ENCODE peak calls at places on chromosomes 16 and 17, in nine cellular contexts. N is suprapubic skin, Q is A549, S is astrocyte, V is stomach, H is uterus, O is PC-3, K is upper lobe of left lung, D is body of pancreas. Y is an unnamed sample. For H3K9me3, the result is how much of the 10 kb centered on the place peaks cover.

GRCh38 chr16:49058382-49058781 is 223.3 kb downstream of the CBLN1 start:
- DNase-seq in S (no peak), V (no peak), Q (no peak), N (no peak), D (no peak), H (no peak), K (no peak), O (no peak), Y (no peak)

GRCh38 chr16:2867987-2868789 is 10.2 kb upstream of the PRSS22 start:
- DNase-seq in O (peak), S (peak), Q (peak), H (peak), V (peak), K (peak), N (peak), D (peak), Y (peak)

GRCh38 chr17:1627219-1627986 is 1.2 kb downstream of the SLC43A2 start:
- DNase-seq in K (peak), O (no peak), N (no peak), D (no peak), S (no peak), V (no peak), Q (no peak), H (no peak), Y (no peak)

GRCh38 chr16:35152067-35152627 is 1692.7 kb downstream of the TP53TG3F start:
- DNase-seq in N (no peak), K (no peak), H (no peak), D (no peak), Q (no peak), V (no peak), O (no peak), S (no peak), Y (no peak)

GRCh38 chr17:77072670-77073069 is 68.1 kb upstream of the SEC14L1 start:
- DNase-seq in N (no peak), K (no peak), S (no peak), V (no peak), D (no peak), O (no peak), Q (no peak), H (no peak), Y (no peak)

GRCh38 chr16:55502801-55503366 is 6.0 kb upstream of the LPCAT2 start:
- DNase-seq in V (peak), N (peak), Q (no peak), O (peak), H (peak), S (peak), D (peak), K (peak), Y (peak)

GRCh38 chr17:72199256-72199655 is 78.4 kb downstream of the SOX9 start:
- DNase-seq in D (no peak), N (no peak), Q (no peak), H (no peak), S (no peak), V (no peak), O (no peak), K (no peak), Y (no peak)

GRCh38 chr16:47734987-47735594 is 274.0 kb downstream of the PHKB start:
- DNase-seq in V (peak), D (peak), Q (no peak), K (peak), O (peak), S (no peak), N (no peak), H (no peak), Y (no peak)

GRCh38 chr16:30002614-30003346 is 6.7 kb downstream of the INO80E start:
- DNase-seq in Q (no peak), D (no peak), N (no peak), K (no peak), V (no peak), H (no peak), O (no peak), S (no peak), Y (no peak)

GRCh38 chr16:8859913-8860881 is 8.6 kb downstream of the CARHSP1 start:
- DNase-seq in O (no peak), D (peak), V (peak), S (peak), H (peak), K (peak), Q (no peak), N (no peak), Y (no peak)

GRCh38 chr17:61209524-61209923 is 190.1 kb upstream of the TBX2 start:
- DNase-seq in H (no peak), N (no peak), V (no peak), D (no peak), S (peak), O (no peak), Q (no peak), K (no peak), Y (no peak)

GRCh38 chr17:29123111-29123510 is 57.1 kb downstream of the MYO18A start:
- DNase-seq in D (no peak), S (no peak), Q (no peak), O (no peak), V (no peak), N (no peak), K (no peak), H (no peak), Y (no peak)

GRCh38 chr16:46649571-46649970 is 28.4 kb upstream of the SHCBP1 start:
- DNase-seq in H (peak), O (no peak), D (peak), N (no peak), S (peak), K (no peak), Q (no peak), V (no peak), Y (no peak)

GRCh38 chr17:74924250-74924948 is at the start of gene OTOP2:
- DNase-seq in V (no peak), D (no peak), Q (no peak), O (no peak), N (no peak), H (no peak), S (no peak), K (peak), Y (no peak)

GRCh38 chr17:71548540-71549190 is 572.2 kb upstream of the SOX9 start:
- DNase-seq in V (no peak), S (peak), K (no peak), H (no peak), O (peak), D (no peak), Q (no peak), N (no peak), Y (no peak)

GRCh38 chr16:49453983-49454382 is 80.4 kb downstream of the C16orf78 start:
- DNase-seq in H (peak), N (peak), D (no peak), Q (no peak), O (no peak), S (no peak), K (no peak), V (no peak), Y (peak)

GRCh38 chr17:33200116-33200515 is 93.0 kb downstream of the ASIC2 start:
- DNase-seq in K (no peak), V (no peak), S (peak), H (peak), N (no peak), D (no peak), Q (no peak), O (peak), Y (no peak)

GRCh38 chr16:88824256-88825077 is 12.7 kb upstream of the APRT start:
- DNase-seq in K (no peak), O (no peak), Q (no peak), V (no peak), S (no peak), N (no peak), H (no peak), D (no peak), Y (no peak)

GRCh38 chr16:68902376-68903345 is 59.3 kb downstream of the TANGO6 start:
- DNase-seq in H (no peak), N (no peak), D (peak), S (peak), K (peak), V (no peak), Q (peak), O (peak), Y (no peak)

GRCh38 chr16:23384878-23385277 is 68.1 kb downstream of the COG7 start:
- DNase-seq in D (no peak), N (no peak), K (no peak), V (no peak), S (peak), Q (no peak), O (no peak), H (no peak), Y (no peak)

GRCh38 chr17:71441098-71441497 is 679.7 kb upstream of the SOX9 start:
- DNase-seq in Q (peak), S (peak), H (no peak), V (no peak), O (peak), D (no peak), K (no peak), N (no peak), Y (no peak)

GRCh38 chr17:30831663-30832437 is at the start of gene ATAD5:
- DNase-seq in N (peak), H (peak), K (peak), O (peak), V (peak), S (peak), Q (peak), D (peak), Y (peak)

GRCh38 chr17:77254961-77255741 is 114.4 kb downstream of the SEC14L1 start:
- DNase-seq in O (peak), N (no peak), Q (peak), H (no peak), V (peak), S (peak), K (peak), D (no peak), Y (no peak)

GRCh38 chr17:82962163-82962720 is 117.2 kb upstream of the METRNL start:
- DNase-seq in N (peak), S (peak), Q (no peak), O (peak), H (no peak), V (peak), D (no peak), K (no peak), Y (no peak)

GRCh38 chr17:48627625-48628510 is 1.7 kb upstream of the HOXB9 start:
- DNase-seq in H (no peak), K (no peak), O (no peak), N (no peak), V (no peak), D (no peak), Q (no peak), S (no peak), Y (no peak)

GRCh38 chr17:1498869-1499268 is 6.4 kb upstream of the MYO1C start:
- DNase-seq in H (no peak), V (no peak), K (no peak), O (no peak), N (no peak), Q (no peak), D (no peak), S (peak), Y (no peak)

GRCh38 chr17:6303664-6304063 is 131.3 kb downstream of the AIPL1 start:
- DNase-seq in S (peak), D (no peak), K (no peak), N (no peak), H (no peak), V (no peak), O (peak), Q (no peak), Y (no peak)

GRCh38 chr17:75487351-75488070 is 27.8 kb downstream of the CASKIN2 start:
- DNase-seq in S (no peak), V (no peak), O (no peak), K (peak), D (no peak), H (no peak), N (no peak), Q (no peak), Y (peak)

GRCh38 chr17:57442914-57443571 is 186.7 kb downstream of the MSI2 start:
- DNase-seq in V (peak), N (no peak), K (no peak), Q (no peak), O (peak), D (no peak), H (no peak), S (peak), Y (no peak)

GRCh38 chr16:55116165-55116894 is 185.7 kb downstream of the IRX5 start:
- DNase-seq in S (peak), H (no peak), V (no peak), D (no peak), N (no peak), O (no peak), Q (no peak), K (no peak), Y (no peak)

GRCh38 chr17:6421700-6422604 is 13.0 kb downstream of the AIPL1 start:
- DNase-seq in K (peak), H (peak), D (peak), N (peak), Q (peak), V (peak), O (peak), S (peak), Y (peak)

DNA sequence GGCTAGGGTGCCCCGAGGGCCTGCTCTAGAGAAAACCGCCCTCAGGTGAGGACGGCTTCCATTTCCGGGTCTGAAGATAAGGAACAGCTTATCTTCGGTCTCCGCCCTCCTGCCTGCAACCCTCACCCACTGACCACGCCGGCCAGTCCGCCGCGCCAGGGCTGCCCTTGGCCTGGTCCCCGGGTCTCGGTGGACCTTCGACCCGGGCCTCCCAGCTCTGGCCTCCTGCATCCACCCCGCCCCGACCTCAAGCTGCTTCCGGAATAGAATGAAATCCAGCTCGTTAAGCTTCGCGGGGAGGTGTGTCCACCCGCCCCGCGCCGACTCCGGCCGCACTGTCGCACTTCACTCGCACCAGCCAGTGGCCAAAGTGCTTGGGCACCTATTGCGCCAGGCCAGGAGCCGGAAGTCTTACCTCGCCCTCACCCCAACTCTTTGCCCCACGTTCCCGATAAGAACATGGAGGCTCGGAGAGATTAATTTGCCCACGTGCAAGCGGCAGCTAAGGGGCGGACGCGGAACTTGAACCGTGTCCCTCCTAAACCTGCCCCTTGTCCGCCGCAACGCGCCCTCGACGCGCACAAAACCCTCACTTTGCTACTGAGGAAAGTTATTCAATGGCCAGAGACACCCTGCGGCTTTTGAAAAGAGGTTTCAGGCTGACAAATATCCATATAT is 742 bp upstream of the MMP15 start:
- DNase-seq in V (peak), O (no peak), N (no peak), K (peak), D (peak), H (no peak), S (no peak), Q (no peak), Y (peak)
- H3K27ac ChIP-seq in V (peak), O (no peak), N (no peak), K (peak), D (peak), H (no peak), S (no peak), Q (peak), Y (peak)

GRCh38 chr16:980595-980854 is 1.0 kb upstream of the SOX8 start:
- DNase-seq in O (no peak), V (no peak), S (no peak), H (no peak), K (no peak), Q (no peak), N (no peak), D (no peak), Y (no peak)
- H3K4me3 ChIP-seq in O (no peak), V (peak), S (no peak), H (peak), K (peak), Q (peak), N (peak), D (no peak), Y (peak)

GRCh38 chr17:22138861-22139469 is 446.6 kb downstream of the KCNJ18 start:
- DNase-seq in N (no peak), H (no peak), V (no peak), O (peak), K (no peak), S (no peak), Q (no peak), D (no peak), Y (no peak)

GRCh38 chr17:22145605-22146178 is 453.4 kb downstream of the KCNJ18 start:
- DNase-seq in Q (no peak), O (no peak), S (no peak), H (no peak), K (no peak), V (no peak), N (no peak), D (no peak), Y (no peak)

GRCh38 chr17:22142091-22142490 is 449.8 kb downstream of the KCNJ18 start:
- DNase-seq in H (no peak), Q (no peak), V (no peak), O (no peak), N (no peak), D (no peak), K (no peak), S (no peak), Y (no peak)
- H3K9me3 ChIP-seq in H (under half), Q (under half), V (under half), O (under half), N (under half), D (under half), K (under half), S (under half), Y (under half)

GRCh38 chr16:75376475-75376907 is 56.8 kb downstream of the CFDP1 start:
- DNase-seq in Q (no peak), V (no peak), O (no peak), N (no peak), D (no peak), H (no peak), S (peak), K (no peak), Y (no peak)

GRCh38 chr16:75378616-75379015 is 54.7 kb downstream of the CFDP1 start:
- DNase-seq in D (no peak), S (no peak), N (no peak), V (no peak), Q (no peak), K (no peak), O (peak), H (no peak), Y (no peak)

GRCh38 chr16:75379339-75379738 is 54.0 kb downstream of the CFDP1 start:
- DNase-seq in D (no peak), H (no peak), Q (no peak), N (no peak), V (no peak), K (no peak), O (no peak), S (no peak), Y (no peak)

GRCh38 chr16:75379911-75380847 is 53.1 kb downstream of the CFDP1 start:
- DNase-seq in D (no peak), O (no peak), S (no peak), H (no peak), Q (no peak), V (no peak), K (peak), N (no peak), Y (peak)

DNA sequence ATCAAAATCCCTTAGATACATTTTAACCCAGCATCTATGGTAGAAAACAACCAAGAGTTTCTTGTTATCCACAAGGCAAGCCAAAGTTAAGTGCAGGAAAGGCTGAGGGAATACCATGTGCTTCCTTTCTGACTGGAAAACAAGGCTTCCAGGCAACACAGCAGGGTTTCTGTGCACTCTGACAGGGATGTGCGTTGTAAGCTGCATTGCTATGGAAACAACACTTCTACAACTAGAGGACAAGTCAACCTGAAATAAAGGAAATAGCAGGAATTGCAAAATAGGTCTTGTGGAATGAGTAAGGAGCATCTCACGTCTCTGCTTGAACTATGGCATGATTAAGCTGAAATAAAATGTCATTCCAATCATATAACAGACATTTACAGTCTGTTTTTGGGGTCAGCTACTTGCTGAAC is 55.3 kb downstream of the CFDP1 start:
- DNase-seq in Q (peak), V (no peak), O (peak), D (no peak), K (peak), S (peak), N (no peak), H (peak), Y (no peak)
- H3K27ac ChIP-seq in Q (peak), V (no peak), O (peak), D (no peak), K (no peak), S (peak), N (peak), H (peak), Y (no peak)

GRCh38 chr17:80791758-80792284 is 199.8 kb upstream of the CHMP6 start:
- DNase-seq in H (peak), O (peak), D (peak), Q (peak), N (peak), K (peak), V (peak), S (peak), Y (peak)
- H3K4me3 ChIP-seq in H (no peak), O (peak), D (no peak), Q (peak), N (no peak), K (no peak), V (no peak), S (no peak), Y (no peak)

DNA sequence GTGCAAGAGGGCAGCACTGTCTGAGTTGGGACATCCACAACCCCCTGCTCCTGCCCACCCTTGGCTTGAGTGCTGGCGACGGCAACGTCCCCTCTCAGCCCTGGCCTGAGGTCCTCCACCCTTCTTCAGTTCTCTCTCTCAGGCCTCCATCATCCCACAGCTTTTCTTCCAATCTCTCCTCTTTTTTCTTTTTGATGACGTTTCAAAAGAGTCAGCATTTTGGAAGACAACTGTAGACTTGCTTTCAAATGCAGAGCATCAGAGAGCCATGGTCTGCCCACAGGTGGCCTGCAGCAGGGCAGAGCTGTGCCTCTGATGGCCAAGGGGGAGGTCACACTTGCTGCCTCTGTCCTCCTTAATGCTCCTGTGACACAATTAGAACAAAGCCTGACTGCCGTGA is 775.4 kb downstream of the KCNJ18 start:
- DNase-seq in Q (no peak), K (no peak), D (no peak), N (no peak), V (no peak), S (no peak), O (no peak), H (no peak), Y (no peak)
- H3K9me3 ChIP-seq in Q (under half), K (under half), D (under half), N (under half), V (under half), S (under half), O (under half), H (under half), Y (under half)

GRCh38 chr17:9912146-9913099 is 7.4 kb upstream of the RCVRN start:
- DNase-seq in N (no peak), O (no peak), H (no peak), D (no peak), V (no peak), S (no peak), Q (no peak), K (no peak), Y (no peak)
- H3K27ac ChIP-seq in N (no peak), O (no peak), H (no peak), D (no peak), V (no peak), S (no peak), Q (no peak), K (no peak), Y (no peak)

GRCh38 chr17:11273596-11273995 is 32.6 kb downstream of the SHISA6 start:
- DNase-seq in Q (no peak), D (no peak), K (no peak), O (no peak), V (no peak), S (no peak), N (no peak), H (no peak), Y (no peak)

GRCh38 chr17:11272191-11272590 is 31.2 kb downstream of the SHISA6 start:
- DNase-seq in Q (no peak), O (no peak), H (no peak), V (no peak), N (no peak), S (no peak), D (no peak), K (no peak), Y (no peak)

GRCh38 chr17:11276486-11276885 is 35.5 kb downstream of the SHISA6 start:
- DNase-seq in K (no peak), Q (no peak), V (no peak), O (no peak), N (no peak), S (no peak), D (no peak), H (no peak), Y (no peak)

GRCh38 chr17:11278186-11278983 is 37.4 kb downstream of the SHISA6 start:
- DNase-seq in S (no peak), K (no peak), O (no peak), D (no peak), Q (no peak), N (no peak), V (peak), H (no peak), Y (no peak)

DNA sequence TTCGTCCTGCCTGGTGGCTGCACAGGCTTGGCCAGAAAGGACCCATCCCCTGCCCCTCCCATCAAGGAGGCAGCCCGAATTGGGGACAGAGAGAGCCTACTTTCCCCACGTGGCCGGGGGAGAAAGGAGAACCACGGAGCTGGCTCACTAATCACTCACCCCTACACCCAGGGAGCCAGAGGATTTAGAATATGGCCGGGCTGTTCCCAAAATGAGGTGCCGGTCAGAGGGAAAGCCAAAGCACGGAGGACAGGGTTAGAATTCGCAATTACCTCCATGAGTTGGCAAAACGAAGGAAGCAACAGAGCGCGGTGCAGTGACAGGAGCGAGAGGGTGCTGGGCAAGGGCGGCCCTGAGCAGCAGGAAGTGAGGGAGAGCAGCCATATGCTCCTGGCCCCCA is 33.1 kb downstream of the SHISA6 start:
- DNase-seq in K (no peak), H (no peak), S (no peak), O (no peak), D (no peak), Q (no peak), N (no peak), V (no peak), Y (no peak)
- H3K4me3 ChIP-seq in K (no peak), H (no peak), S (no peak), O (no peak), D (no peak), Q (no peak), N (no peak), V (no peak), Y (no peak)

Y was measured in Peyer's patch.